ENCODE peak calls at places on chromosomes 7 and 10, in ten cellular contexts. One of them, this sample, is unnamed.

GRCh38 chr7:74283858-74284447 is 5.3 kb upstream of the CLIP2 start:
- DNase-seq in tibial nerve: no peak
- DNase-seq in prostate gland: no peak
- DNase-seq in spleen: no peak
- DNase-seq in suprapubic skin: no peak
- DNase-seq in uterus: no peak
- DNase-seq in heart left ventricle: no peak
- DNase-seq in esophagus squamous epithelium: no peak
- DNase-seq in A549: no peak
- DNase-seq in body of pancreas: no peak
- DNase-seq in this sample: no peak

GRCh38 chr10:27240891-27241639 is 468 bp upstream of the ACBD5 start:
- DNase-seq in body of pancreas: peak
- DNase-seq in heart left ventricle: no peak
- DNase-seq in esophagus squamous epithelium: no peak
- DNase-seq in A549: peak
- DNase-seq in prostate gland: peak
- DNase-seq in spleen: peak
- DNase-seq in uterus: no peak
- DNase-seq in suprapubic skin: peak
- DNase-seq in tibial nerve: no peak
- DNase-seq in this sample: no peak

GRCh38 chr7:43439631-43440401 is 143.1 kb upstream of the STK17A start:
- DNase-seq in A549: peak
- DNase-seq in spleen: peak
- DNase-seq in prostate gland: no peak
- DNase-seq in tibial nerve: no peak
- DNase-seq in heart left ventricle: no peak
- DNase-seq in suprapubic skin: no peak
- DNase-seq in esophagus squamous epithelium: no peak
- DNase-seq in uterus: no peak
- DNase-seq in body of pancreas: peak
- DNase-seq in this sample: no peak

GRCh38 chr7:55572378-55573233 is at the start of gene VOPP1:
- DNase-seq in A549: peak
- DNase-seq in prostate gland: peak
- DNase-seq in heart left ventricle: peak
- DNase-seq in uterus: peak
- DNase-seq in body of pancreas: peak
- DNase-seq in tibial nerve: no peak
- DNase-seq in spleen: peak
- DNase-seq in esophagus squamous epithelium: no peak
- DNase-seq in suprapubic skin: no peak
- DNase-seq in this sample: no peak

GRCh38 chr10:27745719-27746363 is at the start of gene MKX:
- DNase-seq in spleen: no peak
- DNase-seq in suprapubic skin: no peak
- DNase-seq in esophagus squamous epithelium: no peak
- DNase-seq in tibial nerve: no peak
- DNase-seq in heart left ventricle: peak
- DNase-seq in A549: peak
- DNase-seq in prostate gland: peak
- DNase-seq in uterus: peak
- DNase-seq in body of pancreas: peak
- DNase-seq in this sample: no peak

GRCh38 chr10:32379950-32380547 is 33.1 kb upstream of the EPC1 start:
- DNase-seq in esophagus squamous epithelium: no peak
- DNase-seq in body of pancreas: no peak
- DNase-seq in A549: no peak
- DNase-seq in uterus: peak
- DNase-seq in heart left ventricle: no peak
- DNase-seq in tibial nerve: no peak
- DNase-seq in spleen: no peak
- DNase-seq in prostate gland: no peak
- DNase-seq in suprapubic skin: no peak
- DNase-seq in this sample: no peak

GRCh38 chr10:110017940-110018339 is 10.2 kb downstream of the ADD3 start:
- DNase-seq in suprapubic skin: no peak
- DNase-seq in A549: no peak
- DNase-seq in uterus: no peak
- DNase-seq in esophagus squamous epithelium: no peak
- DNase-seq in prostate gland: no peak
- DNase-seq in tibial nerve: no peak
- DNase-seq in body of pancreas: no peak
- DNase-seq in heart left ventricle: no peak
- DNase-seq in spleen: no peak
- DNase-seq in this sample: no peak

GRCh38 chr7:99461221-99461620 is 4.7 kb downstream of the ATP5MF start:
- DNase-seq in spleen: no peak
- DNase-seq in suprapubic skin: no peak
- DNase-seq in esophagus squamous epithelium: no peak
- DNase-seq in tibial nerve: no peak
- DNase-seq in heart left ventricle: no peak
- DNase-seq in body of pancreas: no peak
- DNase-seq in A549: no peak
- DNase-seq in prostate gland: no peak
- DNase-seq in uterus: no peak
- DNase-seq in this sample: no peak

GRCh38 chr7:90239050-90239449 is 5.9 kb upstream of the CFAP69 start:
- DNase-seq in heart left ventricle: no peak
- DNase-seq in spleen: no peak
- DNase-seq in uterus: no peak
- DNase-seq in body of pancreas: no peak
- DNase-seq in suprapubic skin: no peak
- DNase-seq in A549: no peak
- DNase-seq in tibial nerve: no peak
- DNase-seq in prostate gland: no peak
- DNase-seq in esophagus squamous epithelium: no peak
- DNase-seq in this sample: no peak

GRCh38 chr7:90239625-90240228 is 5.2 kb upstream of the CFAP69 start:
- DNase-seq in suprapubic skin: no peak
- DNase-seq in prostate gland: no peak
- DNase-seq in spleen: no peak
- DNase-seq in A549: no peak
- DNase-seq in uterus: no peak
- DNase-seq in body of pancreas: no peak
- DNase-seq in esophagus squamous epithelium: no peak
- DNase-seq in tibial nerve: no peak
- DNase-seq in heart left ventricle: no peak
- DNase-seq in this sample: no peak

GRCh38 chr7:90244909-90245841 is at the start of gene CFAP69:
- DNase-seq in heart left ventricle: peak
- DNase-seq in body of pancreas: peak
- DNase-seq in spleen: peak
- DNase-seq in prostate gland: peak
- DNase-seq in tibial nerve: peak
- DNase-seq in A549: peak
- DNase-seq in uterus: peak
- DNase-seq in suprapubic skin: peak
- DNase-seq in esophagus squamous epithelium: peak
- DNase-seq in this sample: peak

GRCh38 chr7:90244565-90244908 is 437 bp upstream of the CFAP69 start:
- DNase-seq in uterus: no peak
- DNase-seq in esophagus squamous epithelium: no peak
- DNase-seq in heart left ventricle: no peak
- DNase-seq in tibial nerve: no peak
- DNase-seq in prostate gland: no peak
- DNase-seq in body of pancreas: no peak
- DNase-seq in A549: no peak
- DNase-seq in suprapubic skin: no peak
- DNase-seq in spleen: no peak
- DNase-seq in this sample: no peak

DNA sequence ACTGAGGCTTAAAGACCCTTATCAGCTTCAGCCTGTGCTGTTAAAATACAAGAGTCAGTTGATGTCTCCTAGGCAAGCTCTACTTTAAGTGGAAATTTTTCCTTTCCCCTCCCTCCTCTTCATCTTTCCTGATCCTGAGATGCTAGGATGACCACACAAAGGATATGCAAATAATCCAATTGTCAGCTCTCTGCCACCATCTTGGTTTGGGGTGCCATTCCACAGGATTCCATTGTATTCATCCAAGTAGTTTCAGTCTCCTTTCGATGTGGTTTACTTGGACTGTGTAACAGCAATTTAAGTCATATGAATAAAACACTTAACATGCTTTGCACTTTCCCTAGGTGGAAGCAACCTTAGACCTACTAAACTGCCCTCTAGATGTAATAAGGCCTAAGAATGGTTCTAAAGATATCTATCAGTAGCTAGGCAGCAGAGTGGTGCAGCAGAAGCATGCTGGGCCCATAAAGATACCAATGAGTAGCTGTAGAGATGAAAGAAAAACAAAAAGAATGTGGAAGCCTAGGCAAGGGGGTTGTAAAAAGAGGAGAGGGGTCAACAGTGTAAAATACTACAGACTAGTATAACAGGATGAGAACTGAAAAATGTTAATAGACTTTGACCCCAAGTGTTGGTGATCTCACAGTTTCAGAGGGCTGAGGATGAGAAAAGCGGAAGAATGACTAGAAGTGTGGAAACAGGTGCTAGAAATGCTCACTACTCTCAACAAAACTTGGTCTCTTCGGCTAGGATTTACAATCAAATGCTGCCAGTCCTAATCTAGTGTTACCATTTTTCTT is 2.4 kb upstream of the CFAP69 start:
- DNase-seq in heart left ventricle: no peak
- DNase-seq in prostate gland: no peak
- DNase-seq in A549: no peak
- DNase-seq in esophagus squamous epithelium: no peak
- DNase-seq in spleen: no peak
- DNase-seq in body of pancreas: no peak
- DNase-seq in suprapubic skin: no peak
- DNase-seq in tibial nerve: no peak
- DNase-seq in uterus: no peak
- DNase-seq in this sample: no peak
- H3K27ac ChIP-seq in heart left ventricle: no peak
- H3K27ac ChIP-seq in prostate gland: no peak
- H3K27ac ChIP-seq in A549: no peak
- H3K27ac ChIP-seq in esophagus squamous epithelium: no peak
- H3K27ac ChIP-seq in spleen: no peak
- H3K27ac ChIP-seq in body of pancreas: no peak
- H3K27ac ChIP-seq in suprapubic skin: no peak
- H3K27ac ChIP-seq in tibial nerve: no peak
- H3K27ac ChIP-seq in uterus: no peak
- H3K27ac ChIP-seq in this sample: no peak

DNA sequence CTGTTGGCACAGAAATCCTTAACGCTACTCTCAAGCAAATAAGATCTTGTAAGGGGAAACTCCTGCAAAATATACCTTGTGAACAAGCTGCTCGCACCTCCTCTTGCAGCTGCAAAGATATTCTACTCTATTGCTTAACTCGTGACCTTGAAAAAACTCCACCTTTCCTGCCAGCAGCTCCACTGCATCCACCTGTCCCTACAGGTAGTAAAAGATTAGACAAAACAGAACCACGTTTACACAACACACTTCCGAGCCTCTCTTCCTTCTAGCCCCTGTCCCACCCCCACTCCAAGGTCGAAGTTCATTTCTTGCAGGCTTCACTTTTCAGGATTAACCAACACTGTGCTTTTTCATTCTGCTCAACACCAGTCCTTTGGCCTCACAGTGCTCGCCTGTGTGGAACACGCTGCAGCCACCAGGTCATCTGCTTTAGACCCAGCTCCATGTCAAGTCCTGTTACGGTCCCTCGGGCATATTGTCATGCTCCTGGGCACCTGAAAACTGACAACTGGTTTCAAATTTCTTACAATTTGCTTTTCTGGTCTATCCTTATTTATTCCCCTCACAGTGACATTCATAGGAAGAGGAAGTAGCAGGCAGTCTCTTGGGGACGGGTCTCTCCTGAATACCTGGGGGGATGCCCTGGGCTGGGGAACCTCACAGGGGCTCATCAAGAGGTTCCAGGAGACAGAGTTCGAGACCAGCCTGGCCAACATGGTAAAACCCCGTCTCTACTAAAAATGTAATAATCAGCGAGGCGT is 165.8 kb upstream of the KLF14 start:
- DNase-seq in heart left ventricle: no peak
- DNase-seq in uterus: no peak
- DNase-seq in esophagus squamous epithelium: no peak
- DNase-seq in prostate gland: no peak
- DNase-seq in A549: no peak
- DNase-seq in spleen: no peak
- DNase-seq in body of pancreas: peak
- DNase-seq in suprapubic skin: no peak
- DNase-seq in tibial nerve: no peak
- DNase-seq in this sample: peak
- TF ChIP-seq POLR2A in heart left ventricle: no peak
- TF ChIP-seq POLR2A in uterus: no peak
- TF ChIP-seq POLR2A in esophagus squamous epithelium: no peak
- TF ChIP-seq POLR2A in prostate gland: no peak
- TF ChIP-seq POLR2A in A549: no peak
- TF ChIP-seq POLR2A in spleen: no peak
- TF ChIP-seq POLR2A in body of pancreas: no peak
- TF ChIP-seq POLR2A in suprapubic skin: no peak
- TF ChIP-seq POLR2A in tibial nerve: no peak
- TF ChIP-seq POLR2A in this sample: no peak

GRCh38 chr10:13632879-13633437 is 46.2 kb downstream of the PRPF18 start:
- DNase-seq in uterus: no peak
- DNase-seq in heart left ventricle: no peak
- DNase-seq in suprapubic skin: no peak
- DNase-seq in spleen: no peak
- DNase-seq in prostate gland: no peak
- DNase-seq in tibial nerve: no peak
- DNase-seq in A549: no peak
- DNase-seq in esophagus squamous epithelium: no peak
- DNase-seq in body of pancreas: no peak
- DNase-seq in this sample: peak

GRCh38 chr10:13631594-13631993 is 44.8 kb downstream of the PRPF18 start:
- DNase-seq in uterus: no peak
- DNase-seq in heart left ventricle: no peak
- DNase-seq in body of pancreas: no peak
- DNase-seq in esophagus squamous epithelium: no peak
- DNase-seq in spleen: no peak
- DNase-seq in tibial nerve: no peak
- DNase-seq in suprapubic skin: no peak
- DNase-seq in prostate gland: no peak
- DNase-seq in A549: no peak
- DNase-seq in this sample: no peak

GRCh38 chr10:13634207-13634606 is 47.4 kb downstream of the PRPF18 start:
- DNase-seq in suprapubic skin: no peak
- DNase-seq in spleen: no peak
- DNase-seq in heart left ventricle: no peak
- DNase-seq in body of pancreas: no peak
- DNase-seq in tibial nerve: no peak
- DNase-seq in prostate gland: no peak
- DNase-seq in A549: no peak
- DNase-seq in uterus: no peak
- DNase-seq in esophagus squamous epithelium: no peak
- DNase-seq in this sample: no peak

GRCh38 chr10:13632407-13632806 is 45.6 kb downstream of the PRPF18 start:
- DNase-seq in suprapubic skin: no peak
- DNase-seq in prostate gland: no peak
- DNase-seq in esophagus squamous epithelium: no peak
- DNase-seq in heart left ventricle: no peak
- DNase-seq in tibial nerve: no peak
- DNase-seq in uterus: no peak
- DNase-seq in A549: no peak
- DNase-seq in body of pancreas: no peak
- DNase-seq in spleen: no peak
- DNase-seq in this sample: no peak

DNA sequence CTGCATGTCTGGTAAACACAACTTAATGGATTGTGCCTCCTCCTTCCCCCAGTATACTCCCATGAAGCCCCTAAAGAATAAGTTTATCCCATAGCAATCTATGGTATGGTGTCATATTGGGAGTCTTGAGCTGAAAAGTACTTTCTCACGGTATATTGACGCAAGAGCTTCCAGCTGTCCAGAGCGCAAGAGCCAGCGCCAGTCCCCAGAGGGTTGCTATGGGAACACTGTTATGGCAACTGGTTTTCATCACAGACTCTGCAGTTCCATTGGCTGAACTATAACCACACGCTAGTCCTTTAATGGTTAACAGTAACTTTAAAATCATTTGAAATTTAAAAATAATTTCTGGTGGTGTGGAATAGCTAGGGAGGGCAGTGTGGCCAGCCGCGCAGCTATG is 46.9 kb downstream of the PRPF18 start:
- DNase-seq in tibial nerve: peak
- DNase-seq in uterus: peak
- DNase-seq in body of pancreas: no peak
- DNase-seq in prostate gland: no peak
- DNase-seq in heart left ventricle: peak
- DNase-seq in A549: no peak
- DNase-seq in spleen: no peak
- DNase-seq in suprapubic skin: no peak
- DNase-seq in esophagus squamous epithelium: no peak
- DNase-seq in this sample: peak
- H3K4me3 ChIP-seq in tibial nerve: no peak
- H3K4me3 ChIP-seq in uterus: no peak
- H3K4me3 ChIP-seq in body of pancreas: no peak
- H3K4me3 ChIP-seq in prostate gland: no peak
- H3K4me3 ChIP-seq in heart left ventricle: no peak
- H3K4me3 ChIP-seq in A549: no peak
- H3K4me3 ChIP-seq in spleen: no peak
- H3K4me3 ChIP-seq in suprapubic skin: no peak
- H3K4me3 ChIP-seq in esophagus squamous epithelium: no peak
- H3K4me3 ChIP-seq in this sample: no peak

DNA sequence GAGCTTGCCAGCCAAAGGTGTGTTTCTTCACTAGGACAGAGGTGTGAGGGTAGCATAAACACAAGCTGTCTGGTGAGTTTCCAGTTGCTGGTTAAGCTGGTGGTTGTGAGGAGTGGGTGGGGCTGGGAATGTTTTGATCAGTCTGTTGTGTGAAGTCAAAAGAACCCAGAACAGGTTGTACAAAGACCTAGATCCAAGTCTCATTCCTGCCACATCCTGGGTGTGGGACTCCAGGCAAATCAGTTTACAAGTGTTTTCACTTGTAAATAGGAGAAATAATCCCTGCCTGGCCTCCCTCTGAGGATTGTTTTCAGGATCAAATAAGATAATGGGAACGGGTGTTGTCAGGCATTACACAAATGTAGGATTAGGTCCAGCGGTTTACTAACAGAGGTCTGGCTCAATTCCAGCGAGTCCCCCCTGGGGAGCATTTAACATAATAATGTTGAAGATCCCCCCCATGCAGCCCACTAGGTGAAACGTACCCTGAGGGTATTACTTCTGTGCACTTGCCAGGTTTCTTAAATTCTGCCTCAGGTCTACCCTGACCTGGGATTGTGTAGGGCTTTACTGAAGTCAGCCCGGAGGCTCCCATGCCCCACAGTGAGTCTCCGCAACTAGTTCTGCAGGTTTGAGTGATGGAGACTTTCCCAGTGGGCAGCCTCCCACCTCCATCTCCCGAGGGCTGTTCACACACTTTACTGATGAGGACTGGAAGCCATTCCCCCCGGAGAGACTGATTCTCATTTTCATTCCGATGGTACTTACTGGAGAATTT is 2.6 kb upstream of the FRAT2 start:
- DNase-seq in tibial nerve: peak
- DNase-seq in A549: no peak
- DNase-seq in suprapubic skin: no peak
- DNase-seq in uterus: no peak
- DNase-seq in heart left ventricle: no peak
- DNase-seq in prostate gland: peak
- DNase-seq in spleen: no peak
- DNase-seq in esophagus squamous epithelium: no peak
- DNase-seq in body of pancreas: peak
- DNase-seq in this sample: peak
- H3K27ac ChIP-seq in tibial nerve: peak
- H3K27ac ChIP-seq in A549: no peak
- H3K27ac ChIP-seq in suprapubic skin: peak
- H3K27ac ChIP-seq in uterus: peak
- H3K27ac ChIP-seq in heart left ventricle: no peak
- H3K27ac ChIP-seq in prostate gland: peak
- H3K27ac ChIP-seq in spleen: no peak
- H3K27ac ChIP-seq in esophagus squamous epithelium: peak
- H3K27ac ChIP-seq in body of pancreas: peak
- H3K27ac ChIP-seq in this sample: peak

This sample was measured in gastrocnemius medialis.